ENCODE peak calls at places on chromosome 13, in six cellular contexts. H is ELR; M is GM13977; B is GM03348; R is activated T-helper 1 cell treated with Interleukin-2 at 50 U/mL for 16 hours; T is effector memory CD8-positive, alpha-beta T cell. F is an unnamed sample.

GRCh38 chr13:81738364-81738763 is 1397.4 kb upstream of the SPRY2 start:
- DNase-seq in H (peak; percentile 61), M (no peak), B (no peak), R (no peak), T (no peak), F (no peak)

GRCh38 chr13:65660696-65661095 is 1569.4 kb downstream of the PCDH9 start:
- DNase-seq in H (no peak), M (no peak), B (no peak), R (no peak), T (no peak), F (no peak)

GRCh38 chr13:110323172-110323851 is 16.2 kb downstream of the COL4A2 start:
- DNase-seq in H (peak; percentile 89), M (no peak), B (peak; percentile 82), R (no peak), T (no peak), F (no peak)

GRCh38 chr13:109196896-109197295 is 567.5 kb downstream of the MYO16 start:
- DNase-seq in H (peak; percentile 26), M (no peak), B (no peak), R (no peak), T (no peak), F (no peak)

GRCh38 chr13:23810842-23811241 is 78.4 kb downstream of the MIPEP start:
- DNase-seq in H (no peak), M (peak; percentile 27), B (no peak), R (no peak), T (no peak), F (no peak)

GRCh38 chr13:97067342-97067895 is 73.1 kb upstream of the OXGR1 start:
- DNase-seq in H (peak; percentile 12), M (no peak), B (no peak), R (no peak), T (no peak), F (no peak)

GRCh38 chr13:111131610-111132009 is 16.5 kb downstream of the ARHGEF7 start:
- DNase-seq in H (no peak), M (no peak), B (no peak), R (no peak), T (no peak), F (no peak)

GRCh38 chr13:112814905-112815585 is 125.2 kb downstream of the ATP11A start:
- DNase-seq in H (peak; percentile 61), M (no peak), B (peak; percentile 48), R (no peak), T (no peak), F (no peak)

GRCh38 chr13:75129331-75129730 is 352.6 kb downstream of the TBC1D4 start:
- DNase-seq in H (peak; percentile 30), M (no peak), B (peak; percentile 6), R (no peak), T (no peak), F (no peak)

GRCh38 chr13:47277774-47278173 is 380.9 kb upstream of the HTR2A start:
- DNase-seq in H (peak; percentile 15), M (no peak), B (peak; percentile 19), R (no peak), T (no peak), F (no peak)

GRCh38 chr13:112204881-112205327 is 138.0 kb downstream of the SOX1 start:
- DNase-seq in H (no peak), M (no peak), B (no peak), R (no peak), T (no peak), F (no peak)

GRCh38 chr13:31032574-31033095 is 100.2 kb downstream of the TEX26 start:
- DNase-seq in H (no peak), M (no peak), B (peak; percentile 52), R (no peak), T (no peak), F (no peak)

GRCh38 chr13:44537238-44537637 is 38.9 kb downstream of the TSC22D1 start:
- DNase-seq in H (no peak), M (no peak), B (no peak), R (no peak), T (no peak), F (no peak)

GRCh38 chr13:46116653-46117502 is 12.0 kb upstream of the CPB2 start:
- DNase-seq in H (no peak), M (no peak), B (no peak), R (no peak), T (no peak), F (no peak)

GRCh38 chr13:102812616-102813287 is 13.8 kb downstream of the BIVM start:
- DNase-seq in H (peak; percentile 42), M (no peak), B (peak; percentile 50), R (no peak), T (no peak), F (no peak)

GRCh38 chr13:42760949-42761348 is 20.4 kb upstream of the FAM216B start:
- DNase-seq in H (no peak), M (no peak), B (no peak), R (no peak), T (no peak), F (no peak)

GRCh38 chr13:40247845-40248244 is 418.6 kb downstream of the FOXO1 start:
- DNase-seq in H (no peak), M (no peak), B (no peak), R (no peak), T (no peak), F (no peak)

F was measured in fibroblast of gingiva.